ENCODE peak calls at places on chromosomes 3 and 15, in eight cellular contexts. M, F, A, O, T, W, K and S are unnamed samples.

GRCh38 chr3:149368850-149369497 is 8.5 kb downstream of the TM4SF1 start:
- DNase-seq in M (no peak), F (no peak), A (no peak), O (peak; percentile 32), T (no peak), W (no peak), K (peak; percentile 73), S (no peak)

GRCh38 chr15:83114856-83115255 is 7.4 kb downstream of the TM6SF1 start:
- DNase-seq in M (no peak), F (no peak), A (no peak), O (no peak), T (no peak), W (no peak), K (no peak), S (no peak)

GRCh38 chr3:114274929-114275328 is 18.9 kb upstream of the TIGIT start:
- DNase-seq in M (peak; percentile 31), F (no peak), A (no peak), O (peak; percentile 61), T (no peak), W (no peak), K (no peak), S (peak; percentile 32)

GRCh38 chr3:175041369-175041768 is 182.2 kb downstream of the NAALADL2 start:
- DNase-seq in M (no peak), F (no peak), A (no peak), O (peak; percentile 46), T (no peak), W (no peak), K (no peak), S (no peak)

GRCh38 chr3:143171141-143171651 is 51.6 kb downstream of the CHST2 start:
- DNase-seq in M (no peak), F (no peak), A (no peak), O (peak; percentile 81), T (no peak), W (no peak), K (no peak), S (peak; percentile 49)

GRCh38 chr3:12980596-12981290 is 92.5 kb downstream of the IQSEC1 start:
- DNase-seq in M (no peak), F (no peak), A (no peak), O (no peak), T (no peak), W (peak; percentile 22), K (no peak), S (no peak)

GRCh38 chr15:77856718-77857346 is 220.7 kb downstream of the TBC1D2B start:
- DNase-seq in M (no peak), F (no peak), A (no peak), O (no peak), T (no peak), W (peak; percentile 37), K (no peak), S (no peak)

GRCh38 chr15:60591491-60592385 is 112.8 kb upstream of the ICE2 start:
- DNase-seq in M (no peak), F (peak; percentile 83), A (peak; percentile 50), O (peak; percentile 37), T (peak; percentile 15), W (peak; percentile 84), K (no peak), S (peak; percentile 43)

GRCh38 chr3:13660042-13660874 is 111.3 kb downstream of the FBLN2 start:
- DNase-seq in M (no peak), F (no peak), A (no peak), O (no peak), T (no peak), W (no peak), K (no peak), S (no peak)

GRCh38 chr3:158768881-158769518 is 32.9 kb upstream of the MFSD1 start:
- DNase-seq in M (no peak), F (no peak), A (no peak), O (peak; percentile 96), T (no peak), W (no peak), K (no peak), S (no peak)

GRCh38 chr15:34514251-34514760 is 69.1 kb downstream of the GOLGA8B start:
- DNase-seq in M (no peak), F (peak; percentile 79), A (no peak), O (no peak), T (no peak), W (peak; percentile 70), K (no peak), S (peak; percentile 29)

GRCh38 chr15:42385206-42385979 is 26.1 kb downstream of the CAPN3 start:
- DNase-seq in M (peak; percentile 30), F (peak; percentile 60), A (no peak), O (peak; percentile 72), T (no peak), W (no peak), K (peak; percentile 35), S (peak; percentile 18)

GRCh38 chr3:79809106-79809505 is 41.3 kb upstream of the ROBO1 start:
- DNase-seq in M (no peak), F (no peak), A (no peak), O (peak; percentile 2), T (no peak), W (no peak), K (no peak), S (no peak)

GRCh38 chr3:170809021-170809974 is 60.7 kb downstream of the RPL22L1 start:
- DNase-seq in M (peak; percentile 57), F (peak; percentile 33), A (no peak), O (peak; percentile 90), T (no peak), W (no peak), K (peak; percentile 53), S (peak; percentile 37)